ENCODE peak calls at places on chromosomes 5 and 9, in seven cellular contexts. W is pancreas; I is T1000; R is stimulated activated CD8-positive, alpha-beta memory T cell treated with anti-CD3 and anti-CD28 coated beads, Interleukin-4, amount 100 ng/mL, for 1 hour; Z is lung; M is activated CD4-positive, alpha-beta memory T cell treated with anti-CD3 and anti-CD28 coated beads for 36 hours; F is kidney. Q is an unnamed sample.

GRCh38 chr9:2576631-2577030 is 45.0 kb upstream of the VLDLR start:
- DNase-seq in W (no peak), I (no peak), R (no peak), Z (no peak), M (no peak), F (no peak), Q (no peak)

GRCh38 chr5:52915176-52915875 is 73.8 kb upstream of the ITGA2 start:
- DNase-seq in W (peak), I (peak), R (peak), Z (peak), M (peak), F (peak), Q (no peak)

GRCh38 chr9:116087751-116088194 is 65.8 kb upstream of the PAPPA start:
- DNase-seq in W (no peak), I (no peak), R (no peak), Z (no peak), M (no peak), F (no peak), Q (no peak)

GRCh38 chr9:21945606-21946005 is 48.6 kb downstream of the CDKN2A start:
- DNase-seq in W (no peak), I (no peak), R (no peak), Z (no peak), M (no peak), F (no peak), Q (no peak)

GRCh38 chr9:95783426-95783975 is 92.0 kb upstream of the ERCC6L2 start:
- DNase-seq in W (no peak), I (no peak), R (no peak), Z (no peak), M (no peak), F (no peak), Q (no peak)

GRCh38 chr5:172002840-172003512 is 3.5 kb downstream of the FBXW11 start:
- DNase-seq in W (no peak), I (no peak), R (no peak), Z (no peak), M (peak), F (no peak), Q (no peak)

GRCh38 chr9:73153793-73154227 is 2.1 kb downstream of the ANXA1 start:
- DNase-seq in W (no peak), I (no peak), R (no peak), Z (no peak), M (no peak), F (no peak), Q (no peak)

GRCh38 chr5:134136221-134136631 is 21.7 kb downstream of the TCF7 start:
- DNase-seq in W (no peak), I (no peak), R (no peak), Z (no peak), M (peak), F (no peak), Q (peak)

GRCh38 chr5:56052735-56053134 is 58.0 kb upstream of the IL6ST start:
- DNase-seq in W (no peak), I (no peak), R (no peak), Z (no peak), M (no peak), F (no peak), Q (no peak)

GRCh38 chr5:7592910-7593309 is 197.0 kb downstream of the ADCY2 start:
- DNase-seq in W (no peak), I (no peak), R (no peak), Z (no peak), M (no peak), F (no peak), Q (no peak)

GRCh38 chr9:3698531-3698930 is 172.7 kb upstream of the RFX3 start:
- DNase-seq in W (no peak), I (no peak), R (no peak), Z (no peak), M (no peak), F (no peak), Q (no peak)

GRCh38 chr9:136721339-136722092 is 9.1 kb downstream of the DIPK1B start:
- DNase-seq in W (no peak), I (no peak), R (no peak), Z (no peak), M (peak), F (no peak), Q (peak)

GRCh38 chr5:101590384-101590783 is 687.3 kb upstream of the ST8SIA4 start:
- DNase-seq in W (no peak), I (no peak), R (no peak), Z (no peak), M (no peak), F (no peak), Q (no peak)

GRCh38 chr9:33159058-33159759 is 7.9 kb downstream of the B4GALT1 start:
- DNase-seq in W (no peak), I (no peak), R (no peak), Z (peak), M (peak), F (peak), Q (no peak)

GRCh38 chr5:180808461-180809000 is 5.9 kb upstream of the MGAT1 start:
- DNase-seq in W (peak), I (no peak), R (no peak), Z (no peak), M (no peak), F (peak), Q (no peak)

GRCh38 chr5:32852535-32852934 is 141.4 kb downstream of the NPR3 start:
- DNase-seq in W (peak), I (peak), R (no peak), Z (no peak), M (no peak), F (no peak), Q (no peak)

GRCh38 chr5:153222956-153223355 is 267.5 kb upstream of the GRIA1 start:
- DNase-seq in W (no peak), I (no peak), R (no peak), Z (no peak), M (no peak), F (no peak), Q (no peak)

GRCh38 chr9:94173632-94174031 is 85.5 kb upstream of the ZNF169 start:
- DNase-seq in W (no peak), I (no peak), R (no peak), Z (no peak), M (peak), F (no peak), Q (no peak)

GRCh38 chr5:37015795-37016666 is 139.5 kb downstream of the NIPBL start:
- DNase-seq in W (no peak), I (no peak), R (no peak), Z (no peak), M (no peak), F (no peak), Q (no peak)

GRCh38 chr5:73129143-73129542 is 8.8 kb downstream of the TMEM171 start:
- DNase-seq in W (no peak), I (no peak), R (no peak), Z (no peak), M (no peak), F (no peak), Q (no peak)

GRCh38 chr5:17182494-17182893 is 34.9 kb upstream of the BASP1 start:
- DNase-seq in W (no peak), I (no peak), R (no peak), Z (no peak), M (peak), F (no peak), Q (no peak)

GRCh38 chr5:178630475-178630930 is 3.7 kb upstream of the CLK4 start:
- DNase-seq in W (no peak), I (peak), R (no peak), Z (no peak), M (no peak), F (no peak), Q (no peak)

GRCh38 chr9:128276574-128277270 is 646 bp downstream of the SWI5 start:
- DNase-seq in W (peak), I (no peak), R (no peak), Z (no peak), M (no peak), F (peak), Q (no peak)

GRCh38 chr9:98455256-98455956 is 200.0 kb upstream of the TBC1D2 start:
- DNase-seq in W (no peak), I (peak), R (no peak), Z (no peak), M (no peak), F (no peak), Q (no peak)

GRCh38 chr9:22374021-22374420 is 72.6 kb upstream of the DMRTA1 start:
- DNase-seq in W (no peak), I (no peak), R (no peak), Z (no peak), M (no peak), F (no peak), Q (no peak)

GRCh38 chr5:74042559-74043357 is 416.8 kb downstream of the ARHGEF28 start:
- DNase-seq in W (no peak), I (peak), R (no peak), Z (peak), M (no peak), F (no peak), Q (no peak)

GRCh38 chr9:120926397-120926928 is at the start of gene TRAF1:
- DNase-seq in W (no peak), I (no peak), R (no peak), Z (no peak), M (no peak), F (no peak), Q (no peak)

GRCh38 chr9:122380293-122380692 is 9.5 kb downstream of the PTGS1 start:
- DNase-seq in W (no peak), I (no peak), R (no peak), Z (no peak), M (no peak), F (no peak), Q (peak)

GRCh38 chr9:114072181-114073140 is 5.6 kb downstream of the AMBP start:
- DNase-seq in W (peak), I (no peak), R (no peak), Z (peak), M (no peak), F (no peak), Q (peak)

GRCh38 chr9:71916834-71917534 is 5.5 kb downstream of the C9orf85 start:
- DNase-seq in W (no peak), I (no peak), R (no peak), Z (no peak), M (peak), F (no peak), Q (no peak)

GRCh38 chr9:79570449-79571308 is 1.1 kb upstream of the TLE4 start:
- DNase-seq in W (peak), I (peak), R (no peak), Z (peak), M (peak), F (peak), Q (peak)

GRCh38 chr9:81682177-81682576 is 7.2 kb downstream of the TLE1 start:
- DNase-seq in W (no peak), I (no peak), R (no peak), Z (no peak), M (no peak), F (no peak), Q (no peak)

GRCh38 chr9:71760901-71761300 is 7.4 kb downstream of the CEMIP2 start:
- DNase-seq in W (no peak), I (no peak), R (no peak), Z (no peak), M (no peak), F (no peak), Q (no peak)

GRCh38 chr9:133740891-133741290 is 2.7 kb upstream of the SARDH start:
- DNase-seq in W (no peak), I (no peak), R (no peak), Z (peak), M (no peak), F (peak), Q (no peak)

GRCh38 chr5:77957-78804 is 13.8 kb upstream of the PLEKHG4B start:
- DNase-seq in W (no peak), I (no peak), R (no peak), Z (no peak), M (peak), F (peak), Q (no peak)